ENCODE peak calls at places on chromosome 14, in five cellular contexts. F is NT2/D1, D is lower lobe of right lung, E is heart left ventricle, N is HepG2. C is an unnamed sample.
A peak's percentile ranks its signal among the peaks of the same experiment; 100 is the strongest.

GRCh38 chr14:105843444-105844046 is 317.2 kb downstream of the TMEM121 start:
- DNase-seq in F (no peak), D (no peak), E (no peak), N (no peak), C (no peak)

GRCh38 chr14:89481167-89481566 is 64.1 kb upstream of the FOXN3 start:
- DNase-seq in F (no peak), D (no peak), E (peak; percentile 63), N (no peak), C (no peak)

GRCh38 chr14:65346895-65347294 is 65.6 kb upstream of the FUT8 start:
- DNase-seq in F (no peak), D (no peak), E (peak; percentile 14), N (no peak), C (no peak)

GRCh38 chr14:23396781-23397407 is 11.2 kb downstream of the MYH6 start:
- DNase-seq in F (no peak), D (no peak), E (no peak), N (no peak), C (no peak)

GRCh38 chr14:91202234-91202974 is 42.1 kb downstream of the GPR68 start:
- DNase-seq in F (no peak), D (peak; percentile 66), E (peak; percentile 50), N (no peak), C (peak; percentile 83)

GRCh38 chr14:95891742-95892141 is 15.1 kb downstream of the TUNAR start:
- DNase-seq in F (no peak), D (no peak), E (no peak), N (no peak), C (no peak)

GRCh38 chr14:99378782-99379214 is 101.9 kb downstream of the SETD3 start:
- DNase-seq in F (no peak), D (no peak), E (no peak), N (no peak), C (no peak)

GRCh38 chr14:51465486-51465885 is 186.2 kb upstream of the FRMD6 start:
- DNase-seq in F (no peak), D (no peak), E (no peak), N (no peak), C (no peak)

GRCh38 chr14:103121161-103121845 is 2.0 kb upstream of the TNFAIP2 start:
- DNase-seq in F (no peak), D (peak; percentile 83), E (peak; percentile 75), N (no peak), C (no peak)

GRCh38 chr14:51652168-51653095 is 722 bp downstream of the FRMD6 start:
- DNase-seq in F (no peak), D (peak; percentile 58), E (peak; percentile 43), N (no peak), C (peak; percentile 73)

DNA sequence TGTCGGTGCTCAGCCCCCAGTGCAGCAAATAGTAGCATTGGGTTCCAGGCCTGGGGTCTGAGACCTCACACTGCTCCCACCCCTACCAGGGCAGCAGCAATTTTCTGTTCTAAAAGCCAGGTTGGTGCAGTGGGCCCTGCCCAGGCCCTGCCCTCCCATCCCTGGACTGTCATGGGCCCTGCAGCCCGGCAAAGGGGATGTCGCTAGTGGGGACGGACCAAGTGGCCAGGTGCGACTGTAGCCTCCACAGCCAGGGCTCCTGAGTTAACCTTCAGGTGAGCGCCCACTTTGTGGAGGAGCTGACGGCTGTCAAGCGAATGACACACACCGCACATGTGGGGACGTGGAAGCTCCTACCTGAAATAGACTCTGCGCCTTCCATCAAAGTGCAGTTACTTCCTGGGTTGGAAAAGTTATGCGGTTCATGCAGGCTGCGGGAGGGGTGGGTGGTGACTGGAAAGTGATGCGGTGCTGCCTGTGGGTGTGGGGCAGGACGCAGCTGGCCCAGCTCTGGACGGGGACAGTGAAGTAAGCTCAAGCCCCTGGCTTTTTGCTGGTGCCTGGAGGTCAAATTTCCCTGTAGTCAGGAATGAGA is 1.5 kb downstream of the INF2 start:
- DNase-seq in F (no peak), D (no peak), E (no peak), N (no peak), C (no peak)
- H3K4me1 ChIP-seq in F (peaks cover 40% of the 10 kb centered on the region), D (peaks cover 83% of the 10 kb centered on the region), E (peaks cover 91% of the 10 kb centered on the region), N (peaks cover 51% of the 10 kb centered on the region), C (peaks cover 47% of the 10 kb centered on the region)

GRCh38 chr14:49975286-49975685 is 82.4 kb downstream of the ARF6 start:
- DNase-seq in F (no peak), D (no peak), E (no peak), N (no peak), C (no peak)
- H3K4me1 ChIP-seq in F (no peaks in the 10 kb centered on the region), D (peaks cover 61% of the 10 kb centered on the region), E (peaks cover 32% of the 10 kb centered on the region), N (peaks cover 73% of the 10 kb centered on the region), C (peaks cover 13% of the 10 kb centered on the region)

GRCh38 chr14:70652871-70653270 is 11.2 kb downstream of the TTC9 start:
- DNase-seq in F (no peak), D (no peak), E (no peak), N (no peak), C (no peak)
- H3K4me1 ChIP-seq in F (no peaks in the 10 kb centered on the region), D (no peaks in the 10 kb centered on the region), E (peaks cover 6% of the 10 kb centered on the region), N (no peaks in the 10 kb centered on the region), C (peaks cover 5% of the 10 kb centered on the region)

DNA sequence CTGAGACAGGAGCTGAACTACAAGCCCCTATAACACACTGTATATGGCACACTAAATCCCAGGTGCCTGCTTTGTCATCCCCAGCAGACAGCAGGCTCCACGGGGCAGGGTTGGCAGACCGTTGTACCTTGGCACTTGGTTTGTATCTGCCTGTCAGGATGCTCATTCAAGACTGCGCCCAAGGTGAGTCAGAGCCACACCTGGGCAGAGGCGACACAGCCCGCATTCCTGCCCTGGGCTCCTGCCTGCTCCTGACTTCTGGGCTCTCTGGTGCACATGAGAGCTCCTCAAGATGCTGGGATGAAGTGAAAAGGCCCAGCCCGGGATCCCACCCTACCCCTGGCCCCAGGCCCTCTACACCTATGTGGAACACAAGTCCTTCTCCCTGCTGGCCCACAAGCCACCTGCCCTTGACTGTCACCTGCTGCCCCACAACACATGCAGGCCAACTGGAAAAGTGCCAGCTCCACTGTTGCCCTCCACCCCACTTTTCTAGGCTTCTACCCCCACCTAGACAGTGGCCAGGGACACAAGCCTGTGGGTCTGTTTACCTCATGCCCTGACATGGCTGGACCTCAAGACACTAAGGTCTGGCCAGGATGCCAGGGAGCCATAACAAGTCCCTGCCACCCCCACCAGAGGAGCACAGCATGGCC is 30.8 kb upstream of the PNMA1 start:
- DNase-seq in F (no peak), D (peak; percentile 69), E (no peak), N (no peak), C (no peak)
- H3K4me1 ChIP-seq in F (peaks cover 34% of the 10 kb centered on the region), D (peaks cover 98% of the 10 kb centered on the region), E (peaks cover 100% of the 10 kb centered on the region), N (peaks cover 97% of the 10 kb centered on the region), C (peaks cover 40% of the 10 kb centered on the region)

DNA sequence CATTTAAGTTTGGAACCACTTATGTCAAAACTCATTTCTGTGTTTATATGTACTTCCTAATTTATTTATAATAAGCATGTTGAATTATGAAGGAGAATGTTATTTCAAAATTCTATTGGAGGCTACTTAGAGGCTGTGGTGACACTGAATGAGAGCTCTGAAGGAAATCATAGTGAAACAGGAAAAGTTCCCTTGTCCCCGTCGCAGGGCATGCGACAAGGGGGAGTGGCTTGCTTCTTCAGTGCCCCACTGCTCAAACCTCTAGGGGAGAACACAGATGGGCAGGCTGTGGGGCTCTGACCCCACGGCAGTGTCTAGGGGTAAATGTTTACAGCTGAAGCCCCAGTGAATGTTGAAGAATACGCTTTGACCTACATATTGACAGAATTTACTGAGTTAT is 261.9 kb downstream of the RAD51B start:
- DNase-seq in F (no peak), D (no peak), E (no peak), N (no peak), C (no peak)
- H3K4me1 ChIP-seq in F (no peaks in the 10 kb centered on the region), D (peaks cover 7% of the 10 kb centered on the region), E (no peaks in the 10 kb centered on the region), N (peaks cover 29% of the 10 kb centered on the region), C (peaks cover 14% of the 10 kb centered on the region)

GRCh38 chr14:62081012-62081612 is 318.9 kb downstream of the SNAPC1 start:
- DNase-seq in F (no peak), D (no peak), E (no peak), N (no peak), C (no peak)
- H3K4me1 ChIP-seq in F (no peaks in the 10 kb centered on the region), D (no peaks in the 10 kb centered on the region), E (no peaks in the 10 kb centered on the region), N (no peaks in the 10 kb centered on the region), C (peaks cover 26% of the 10 kb centered on the region)

C was measured in neural progenitor cell.